ENCODE peak calls at places on chromosome 11, in five cellular contexts. G is effector CD4-positive, alpha-beta T cell; P is substantia nigra; F is AG04449; D is coronary artery. N is an unnamed sample.

GRCh38 chr11:85132839-85133238 is 494.3 kb downstream of the DLG2 start:
- DNase-seq in F (no peak), D (no peak), P (no peak), G (no peak), N (peak)

GRCh38 chr11:70545626-70545945 is 147.3 kb downstream of the CTTN start:
- DNase-seq in F (no peak), P (no peak), D (no peak), G (no peak), N (no peak)

GRCh38 chr11:118176400-118177134 is at the start of gene SCN2B:
- DNase-seq in D (no peak), F (no peak), G (no peak), P (no peak), N (no peak)

GRCh38 chr11:133990501-133990900 is 33.7 kb upstream of the IGSF9B start:
- DNase-seq in P (no peak), F (no peak), D (no peak), G (no peak), N (no peak)

GRCh38 chr11:57482782-57483569 is 22.6 kb downstream of the RTN4RL2 start:
- DNase-seq in P (peak), F (no peak), G (peak), D (no peak), N (peak)

GRCh38 chr11:69278091-69278867 is 15.7 kb upstream of the MYEOV start:
- DNase-seq in D (no peak), G (no peak), P (no peak), F (no peak), N (no peak)

GRCh38 chr11:117715801-117716200 is 81.2 kb downstream of the DSCAML1 start:
- DNase-seq in G (no peak), D (no peak), F (no peak), P (no peak), N (no peak)

GRCh38 chr11:45331839-45332485 is 45.8 kb upstream of the SYT13 start:
- DNase-seq in D (peak), P (no peak), G (no peak), F (no peak), N (no peak)

GRCh38 chr11:60844045-60844869 is 2.3 kb downstream of the CCDC86 start:
- DNase-seq in F (no peak), P (no peak), D (no peak), G (no peak), N (no peak)

GRCh38 chr11:1305558-1306056 is 3.8 kb downstream of the TOLLIP start:
- DNase-seq in F (no peak), P (no peak), G (no peak), D (no peak), N (no peak)

GRCh38 chr11:73759520-73760065 is 1.3 kb downstream of the RAB6A start:
- DNase-seq in P (no peak), D (no peak), F (no peak), G (no peak), N (peak)

GRCh38 chr11:65437436-65438227 is 15.0 kb downstream of the NEAT1 start:
- DNase-seq in G (no peak), D (peak), P (no peak), F (no peak), N (peak)

GRCh38 chr11:62921573-62922188 is 518 bp upstream of the CHRM1 start:
- DNase-seq in D (no peak), F (no peak), G (no peak), P (no peak), N (peak)

GRCh38 chr11:118152020-118152551 is 537 bp downstream of the SCN4B start:
- DNase-seq in P (no peak), F (no peak), G (no peak), D (no peak), N (no peak)

GRCh38 chr11:127182586-127183203 is 182.1 kb upstream of the KIRREL3 start:
- DNase-seq in P (no peak), F (no peak), D (no peak), G (no peak), N (no peak)

GRCh38 chr11:35529971-35530495 is 4.6 kb upstream of the PAMR1 start:
- DNase-seq in D (no peak), G (no peak), F (peak), P (no peak), N (peak)

GRCh38 chr11:64875369-64876225 is 2.8 kb downstream of the EHD1 start:
- DNase-seq in G (no peak), F (no peak), P (peak), D (no peak), N (no peak)

GRCh38 chr11:967995-968751 is 42.5 kb downstream of the AP2A2 start:
- DNase-seq in P (no peak), D (no peak), G (no peak), F (no peak), N (no peak)

GRCh38 chr11:86151188-86152005 is 82.5 kb upstream of the PICALM start:
- DNase-seq in G (no peak), D (peak), F (no peak), P (peak), N (peak)

GRCh38 chr11:117614695-117615094 is 182.3 kb downstream of the DSCAML1 start:
- DNase-seq in G (no peak), P (no peak), F (no peak), D (no peak), N (no peak)

N was measured in adipocyte.